ENCODE peak calls at places on chromosome 22, in seven cellular contexts. N is cardiac muscle cell, R is A549, E is stomach, P is prostate gland, F is thoracic aorta, B is GM23248. I is an unnamed sample.

GRCh38 chr22:43479962-43480361 is 68.1 kb downstream of the MPPED1 start:
- DNase-seq in N (no peak), B (no peak), R (no peak), F (no peak), P (no peak), E (no peak), I (no peak)

GRCh38 chr22:33884829-33885228 is 35.4 kb downstream of the LARGE1 start:
- DNase-seq in F (no peak), N (no peak), B (no peak), R (no peak), E (no peak), P (no peak), I (no peak)

GRCh38 chr22:50012201-50013181 is at the start of gene IL17REL:
- DNase-seq in R (no peak), E (peak), N (peak), P (no peak), B (peak), F (no peak), I (no peak)

GRCh38 chr22:43540570-43540969 is 128.8 kb downstream of the MPPED1 start:
- DNase-seq in P (no peak), R (no peak), B (no peak), N (no peak), E (no peak), F (no peak), I (no peak)

GRCh38 chr22:32518848-32519247 is 44.2 kb downstream of the FBXO7 start:
- DNase-seq in N (no peak), B (no peak), F (no peak), R (peak), P (no peak), E (no peak), I (no peak)

GRCh38 chr22:49960159-49960966 is at the start of gene PIM3:
- DNase-seq in B (peak), E (peak), P (peak), N (peak), F (peak), R (peak), I (peak)

GRCh38 chr22:35555351-35555915 is 14.8 kb downstream of the RASD2 start:
- DNase-seq in P (no peak), N (peak), F (no peak), E (no peak), B (peak), R (no peak), I (no peak)

GRCh38 chr22:46245515-46245914 is 4.6 kb downstream of the CDPF1 start:
- DNase-seq in B (no peak), N (peak), P (no peak), F (no peak), R (no peak), E (no peak), I (no peak)

GRCh38 chr22:34760276-34761008 is 305.5 kb upstream of the ISX start:
- DNase-seq in P (no peak), R (no peak), N (no peak), E (no peak), F (no peak), B (no peak), I (no peak)

GRCh38 chr22:43171019-43171491 is 15.9 kb downstream of the TTLL12 start:
- DNase-seq in F (no peak), B (no peak), E (no peak), N (no peak), P (no peak), R (no peak), I (no peak)

GRCh38 chr22:43177479-43177878 is 9.5 kb downstream of the TTLL12 start:
- DNase-seq in F (no peak), E (no peak), P (no peak), N (no peak), B (no peak), R (no peak), I (no peak)

GRCh38 chr22:45120440-45120839 is 43.3 kb upstream of the NUP50 start:
- DNase-seq in F (no peak), E (no peak), P (no peak), B (no peak), R (no peak), N (no peak), I (no peak)

GRCh38 chr22:22178992-22179391 is 65.6 kb upstream of the VPREB1 start:
- DNase-seq in N (no peak), F (no peak), P (no peak), B (no peak), E (no peak), R (no peak), I (no peak)

GRCh38 chr22:32281092-32281491 is 25.9 kb upstream of the SLC5A4 start:
- DNase-seq in F (no peak), R (peak), E (no peak), P (no peak), B (peak), N (peak), I (no peak)

GRCh38 chr22:26656896-26657851 is at the start of gene MIAT:
- DNase-seq in F (no peak), N (peak), R (no peak), E (peak), B (peak), P (no peak), I (peak)

GRCh38 chr22:50140615-50141014 is 29.9 kb upstream of the PANX2 start:
- DNase-seq in B (no peak), E (no peak), N (peak), R (no peak), F (no peak), P (no peak), I (no peak)

GRCh38 chr22:49124588-49124987 is 703.1 kb downstream of the BRD1 start:
- DNase-seq in N (no peak), R (no peak), E (no peak), P (no peak), B (no peak), F (no peak), I (no peak)

GRCh38 chr22:41563051-41563711 is 2.4 kb downstream of the CSDC2 start:
- DNase-seq in E (no peak), N (peak), B (peak), F (no peak), P (no peak), R (peak), I (no peak)

GRCh38 chr22:40955516-40955915 is 4.3 kb downstream of the RBX1 start:
- DNase-seq in E (no peak), N (peak), F (no peak), B (peak), P (no peak), R (no peak), I (no peak)

GRCh38 chr22:50325444-50326224 is 1.2 kb downstream of the DENND6B start:
- DNase-seq in F (no peak), N (no peak), B (no peak), R (no peak), E (no peak), P (no peak), I (no peak)

GRCh38 chr22:29167032-29167911 is 38.4 kb upstream of the EMID1 start:
- DNase-seq in P (no peak), E (no peak), B (no peak), R (no peak), N (no peak), F (no peak), I (no peak)

GRCh38 chr22:22060200-22061084 is 77.9 kb upstream of the TOP3B start:
- DNase-seq in R (peak), N (peak), P (no peak), B (peak), E (no peak), F (no peak), I (no peak)

GRCh38 chr22:41410311-41410751 is 28.6 kb downstream of the TEF start:
- DNase-seq in R (no peak), E (peak), P (peak), N (no peak), B (no peak), F (no peak), I (no peak)

GRCh38 chr22:50687829-50688228 is 15.2 kb downstream of the SHANK3 start:
- DNase-seq in R (no peak), N (no peak), E (peak), F (no peak), B (no peak), P (no peak), I (no peak)

GRCh38 chr22:45170001-45170466 is 6.3 kb downstream of the NUP50 start:
- DNase-seq in P (no peak), E (no peak), B (no peak), F (no peak), N (peak), R (no peak), I (no peak)

GRCh38 chr22:43011079-43011478 is 3.9 kb downstream of the PACSIN2 start:
- DNase-seq in F (no peak), E (peak), R (no peak), P (no peak), B (no peak), N (no peak), I (no peak)

GRCh38 chr22:24989541-24989951 is 37.0 kb downstream of the KIAA1671 start:
- DNase-seq in E (no peak), P (no peak), N (peak), R (no peak), F (no peak), B (no peak), I (no peak)

GRCh38 chr22:48096846-48097665 is 1334.6 kb downstream of the TBC1D22A start:
- DNase-seq in P (no peak), R (no peak), N (no peak), F (no peak), B (no peak), E (no peak), I (no peak)

GRCh38 chr22:29596408-29596807 is 7.0 kb upstream of the NF2 start:
- DNase-seq in P (no peak), B (no peak), N (no peak), R (no peak), E (no peak), F (no peak), I (no peak)

GRCh38 chr22:35597692-35598395 is 19.3 kb downstream of the MB start:
- DNase-seq in E (no peak), N (no peak), P (no peak), B (no peak), R (no peak), F (no peak), I (no peak)

GRCh38 chr22:31526275-31526674 is 29.9 kb downstream of the SFI1 start:
- DNase-seq in B (no peak), E (no peak), R (no peak), N (no peak), P (no peak), F (no peak), I (no peak)

GRCh38 chr22:30308518-30309230 is 18.1 kb downstream of the TBC1D10A start:
- DNase-seq in F (no peak), B (peak), P (no peak), E (no peak), R (no peak), N (no peak), I (no peak)

GRCh38 chr22:45579306-45579705 is 76.6 kb downstream of the FBLN1 start:
- DNase-seq in N (no peak), E (no peak), F (no peak), P (no peak), R (no peak), B (no peak), I (no peak)

GRCh38 chr22:23834830-23835772 is 3.7 kb downstream of the DERL3 start:
- DNase-seq in R (no peak), B (no peak), E (peak), F (no peak), N (no peak), P (no peak), I (no peak)
- H3K27ac ChIP-seq in R (no peak), B (no peak), E (peak), F (peak), N (peak), P (no peak), I (no peak)

DNA sequence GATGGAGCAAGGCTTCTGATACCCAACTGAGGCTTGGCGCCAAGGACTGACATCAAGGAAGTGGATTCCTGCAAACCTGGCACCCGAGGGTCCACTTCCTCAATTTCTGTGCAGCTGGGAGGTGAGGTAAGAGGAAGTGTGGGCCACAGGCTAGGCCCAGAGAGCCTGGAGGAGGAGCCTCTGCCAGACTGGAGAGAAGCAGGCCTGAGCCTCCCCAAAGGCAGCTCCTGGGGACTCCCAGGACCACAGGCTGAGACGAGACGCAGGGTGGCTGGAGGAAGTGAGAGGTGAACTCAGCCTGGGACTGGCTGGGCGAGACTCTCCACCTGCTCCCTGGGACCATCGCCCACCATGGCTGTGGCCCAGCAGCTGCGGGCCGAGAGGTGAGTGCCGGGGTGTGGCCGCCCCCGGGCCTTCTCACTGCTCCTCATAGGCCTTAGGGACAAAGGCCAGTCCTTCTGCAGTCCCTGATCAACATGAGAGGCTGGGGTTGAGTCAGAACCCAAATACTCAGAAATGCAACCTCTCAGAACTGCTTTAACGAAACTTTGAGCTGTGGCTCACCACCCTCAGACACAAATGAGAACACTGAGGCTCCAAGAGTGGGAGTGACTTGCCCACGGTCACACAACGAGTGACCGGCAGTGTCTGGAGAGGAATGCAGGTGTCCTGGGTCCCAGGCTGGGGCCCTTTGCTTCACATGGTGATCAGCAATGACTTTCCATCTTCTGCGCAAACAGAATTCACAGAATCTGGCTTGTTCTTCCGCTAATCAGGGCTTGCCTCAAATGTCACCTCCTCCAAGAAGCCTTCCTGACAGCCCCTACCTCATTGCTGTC is at the start of gene NCF4:
- DNase-seq in N (no peak), R (no peak), F (peak), P (peak), E (peak), B (no peak), I (no peak)
- H3K27ac ChIP-seq in N (no peak), R (no peak), F (peak), P (peak), E (peak), B (no peak), I (peak)

GRCh38 chr22:23385301-23386244 is 194.5 kb downstream of the IGLL1 start:
- DNase-seq in P (peak), B (peak), R (peak), F (peak), E (peak), N (peak), I (peak)
- H3K27ac ChIP-seq in P (no peak), B (no peak), R (no peak), F (no peak), E (peak), N (no peak), I (no peak)

DNA sequence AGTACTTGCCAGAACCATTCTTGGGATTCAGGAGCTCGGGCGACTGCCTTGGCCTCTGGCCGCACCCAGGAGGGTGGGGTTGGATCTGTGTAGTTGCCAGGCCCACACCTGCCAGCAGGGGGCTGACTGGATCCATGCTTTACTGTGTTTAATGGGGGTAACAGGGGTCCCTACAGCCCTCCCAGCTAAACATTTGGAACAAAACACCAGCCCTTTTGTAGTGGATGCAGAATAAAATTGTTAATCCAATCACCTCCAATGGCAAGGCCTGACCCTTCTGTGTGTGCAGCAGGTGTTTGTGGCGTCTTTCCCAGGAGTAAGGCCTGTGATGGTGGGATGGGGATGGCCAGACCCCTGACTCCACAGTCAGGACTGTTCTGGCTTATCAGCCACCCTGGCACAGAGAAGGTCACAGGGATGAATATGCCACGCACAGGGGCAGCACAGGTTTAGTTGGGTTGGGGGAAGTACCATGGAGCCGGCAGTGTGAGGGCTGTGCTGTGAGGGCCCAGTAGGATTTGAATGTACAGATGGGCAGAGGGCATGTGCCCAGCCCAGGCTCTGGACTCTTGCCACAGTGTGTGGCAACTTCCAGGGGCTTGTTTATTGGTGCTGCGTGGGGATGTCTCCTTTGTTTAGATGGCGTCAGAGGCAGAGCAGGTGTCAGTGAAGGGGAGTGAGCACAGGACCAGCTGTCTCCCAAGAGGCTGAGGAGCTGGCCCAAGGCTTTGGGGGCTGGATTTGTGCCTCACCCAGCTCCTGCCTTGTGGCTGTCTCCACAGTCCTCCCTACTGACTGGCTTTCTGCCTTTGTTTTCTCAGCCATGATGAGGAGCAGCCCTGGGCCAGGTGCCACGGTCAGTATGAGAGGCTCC is 22.2 kb downstream of the SUN2 start:
- DNase-seq in N (peak), E (peak), R (peak), F (no peak), B (peak), P (peak), I (no peak)
- H3K27ac ChIP-seq in N (peak), E (peak), R (no peak), F (peak), B (no peak), P (peak), I (no peak)

DNA sequence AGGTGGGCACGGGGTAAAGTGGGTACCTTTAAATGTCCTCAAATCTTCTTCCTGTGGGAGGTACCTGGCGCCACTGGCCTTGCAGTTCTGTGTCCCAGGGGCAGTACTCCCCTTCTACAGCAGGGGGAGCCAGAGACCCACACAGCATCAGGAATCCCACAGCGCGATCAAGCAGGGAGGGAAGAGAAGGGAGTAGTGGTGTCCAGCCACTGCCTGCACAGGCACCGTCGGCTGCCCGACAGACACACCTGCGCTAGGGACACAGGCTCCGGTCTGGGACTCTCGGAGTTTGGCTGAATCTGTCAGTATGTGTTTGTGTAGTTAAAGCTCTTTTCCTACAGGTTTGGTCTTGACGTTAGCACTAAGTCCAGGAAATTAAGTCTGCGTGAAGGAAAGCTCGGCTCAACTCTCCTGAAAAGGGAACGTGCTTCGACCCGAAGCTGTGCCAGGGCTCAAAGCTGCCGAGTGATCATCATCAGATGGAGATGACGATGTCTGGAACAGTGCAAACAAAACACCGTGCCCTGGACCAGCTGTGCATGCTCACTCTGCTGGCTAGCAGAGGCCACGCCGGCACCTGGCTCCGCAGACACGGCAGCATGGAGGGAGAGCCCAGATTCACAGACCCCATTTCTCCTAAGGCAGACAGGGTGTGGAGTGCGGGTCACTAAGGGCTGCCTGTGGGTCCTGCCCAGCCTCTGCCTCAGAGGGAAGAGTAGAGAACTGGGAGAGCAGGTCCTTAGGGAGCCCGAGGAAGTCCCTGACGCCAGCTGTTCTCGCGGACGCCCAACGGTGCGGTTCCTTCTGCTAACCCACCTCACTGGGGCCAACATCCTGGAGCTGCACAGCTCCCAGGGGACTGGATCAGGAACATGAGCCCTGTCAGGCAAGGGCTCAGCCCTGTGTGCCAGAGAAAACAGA is 56.0 kb upstream of the BID start:
- DNase-seq in E (peak), F (peak), P (peak), N (peak), R (peak), B (peak), I (peak)
- H3K27ac ChIP-seq in E (peak), F (peak), P (peak), N (no peak), R (no peak), B (no peak), I (no peak)

GRCh38 chr22:17116931-17117330 is 4.2 kb downstream of the TMEM121B start:
- DNase-seq in R (no peak), E (no peak), P (no peak), B (no peak), N (no peak), F (no peak), I (no peak)

GRCh38 chr22:17114958-17115235 is 6.3 kb downstream of the TMEM121B start:
- DNase-seq in F (no peak), B (no peak), E (no peak), P (no peak), N (no peak), R (no peak), I (no peak)

GRCh38 chr22:17114173-17114957 is 6.8 kb downstream of the TMEM121B start:
- DNase-seq in F (no peak), R (no peak), P (no peak), B (no peak), N (no peak), E (no peak), I (no peak)

GRCh38 chr22:17115927-17116326 is 5.2 kb downstream of the TMEM121B start:
- DNase-seq in F (no peak), R (no peak), P (peak), E (no peak), B (no peak), N (no peak), I (no peak)

DNA sequence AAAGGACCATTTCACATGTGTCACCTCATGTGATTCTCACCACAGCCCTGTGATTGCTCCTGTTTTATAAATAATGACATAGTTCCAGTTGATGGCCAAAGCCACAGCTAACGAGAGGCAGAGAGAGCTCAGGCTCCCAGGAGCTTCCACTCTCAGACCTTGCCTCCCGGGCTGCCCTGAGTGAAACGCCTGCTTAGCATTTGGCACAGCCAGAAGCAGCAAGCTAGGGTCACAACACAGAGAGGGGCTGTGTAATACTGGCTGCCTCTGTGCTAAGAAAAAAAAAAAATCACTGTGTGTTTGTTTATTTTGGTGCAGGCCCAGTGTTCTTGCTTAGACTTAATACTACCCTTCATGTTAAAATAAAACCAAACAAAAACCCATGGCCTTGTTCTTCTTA is 5.8 kb downstream of the TMEM121B start:
- DNase-seq in P (no peak), N (no peak), B (no peak), R (no peak), F (no peak), E (no peak), I (no peak)
- H3K27ac ChIP-seq in P (no peak), N (no peak), B (no peak), R (no peak), F (no peak), E (no peak), I (no peak)

GRCh38 chr22:19225560-19225959 is 47.0 kb upstream of the SLC25A1 start:
- DNase-seq in R (no peak), N (no peak), E (no peak), F (no peak), B (no peak), P (no peak), I (no peak)
- H3K27ac ChIP-seq in R (no peak), N (no peak), E (no peak), F (no peak), B (no peak), P (no peak), I (no peak)

GRCh38 chr22:20885017-20885556 is 26.3 kb downstream of the SNAP29 start:
- DNase-seq in F (no peak), B (no peak), R (no peak), N (no peak), P (no peak), E (no peak), I (no peak)
- H3K27ac ChIP-seq in F (peak), B (no peak), R (no peak), N (peak), P (peak), E (peak), I (no peak)